ENCODE peak calls at places on chromosome 16, in seven cellular contexts. L is kidney, Z is spleen, U is IMR-90, V is fibroblast of lung, M is HCT116, A is heart right ventricle. S is an unnamed sample.

GRCh38 chr16:66408181-66409048 is 18.7 kb upstream of the BEAN1 start:
- DNase-seq in A (no peak), M (peak; percentile 60), V (peak; percentile 88), L (no peak), Z (no peak), U (peak; percentile 88), S (no peak)

GRCh38 chr16:53756329-53756996 is 52.5 kb downstream of the FTO start:
- DNase-seq in L (no peak), M (no peak), A (no peak), Z (no peak), V (peak; percentile 44), U (peak; percentile 36), S (no peak)

GRCh38 chr16:11155284-11155806 is 100.7 kb downstream of the SOCS1 start:
- DNase-seq in Z (peak; percentile 54), U (peak; percentile 96), A (no peak), M (no peak), L (no peak), V (peak; percentile 97), S (no peak)

GRCh38 chr16:22225060-22225459 is 19.0 kb downstream of the EEF2K start:
- DNase-seq in U (no peak), M (no peak), L (no peak), Z (no peak), A (no peak), V (no peak), S (no peak)

GRCh38 chr16:88769617-88770458 is 15.2 kb downstream of the PIEZO1 start:
- DNase-seq in V (no peak), L (no peak), Z (no peak), M (no peak), U (no peak), A (no peak), S (no peak)

GRCh38 chr16:9047689-9048301 is 43.6 kb upstream of the HAPSTR1 start:
- DNase-seq in Z (peak; percentile 77), A (peak; percentile 83), M (peak; percentile 98), V (peak; percentile 99), U (peak; percentile 99), L (peak; percentile 95), S (peak; percentile 94)

GRCh38 chr16:52283018-52283417 is 263.9 kb downstream of the TOX3 start:
- DNase-seq in V (peak; percentile 66), Z (no peak), M (no peak), U (peak; percentile 29), A (no peak), L (no peak), S (no peak)

GRCh38 chr16:9107025-9107970 is 15.9 kb downstream of the HAPSTR1 start:
- DNase-seq in U (peak; percentile 86), L (no peak), A (no peak), V (no peak), Z (no peak), M (no peak), S (no peak)

GRCh38 chr16:15694499-15694898 is 44.5 kb downstream of the NDE1 start:
- DNase-seq in M (no peak), V (no peak), U (no peak), L (no peak), A (no peak), Z (no peak), S (no peak)

GRCh38 chr16:85105475-85105874 is 6.8 kb downstream of the CIBAR2 start:
- DNase-seq in L (no peak), V (no peak), U (no peak), A (no peak), M (no peak), Z (no peak), S (no peak)

GRCh38 chr16:65122974-65123845 is 1.3 kb upstream of the CDH11 start:
- DNase-seq in L (peak; percentile 88), U (peak; percentile 63), M (no peak), V (peak; percentile 73), A (peak; percentile 70), Z (peak; percentile 84), S (peak; percentile 62)

GRCh38 chr16:31086629-31086906 is 2.2 kb downstream of the PRSS53 start:
- DNase-seq in V (no peak), L (no peak), Z (peak; percentile 65), M (no peak), A (no peak), U (no peak), S (peak; percentile 54)

GRCh38 chr16:66295761-66296546 is 70.5 kb upstream of the CDH5 start:
- DNase-seq in Z (peak; percentile 33), V (no peak), L (peak; percentile 35), U (no peak), A (no peak), M (no peak), S (no peak)

GRCh38 chr16:50169555-50170096 is 16.5 kb downstream of the TENT4B start:
- DNase-seq in U (no peak), L (no peak), M (no peak), Z (no peak), V (no peak), A (no peak), S (no peak)

GRCh38 chr16:81551141-81551808 is 106.7 kb downstream of the CMIP start:
- DNase-seq in Z (no peak), V (peak; percentile 84), L (no peak), M (no peak), U (peak; percentile 70), A (no peak), S (no peak)

GRCh38 chr16:87541882-87542234 is 49.0 kb upstream of the ZCCHC14 start:
- DNase-seq in V (no peak), L (no peak), Z (no peak), U (no peak), M (no peak), A (no peak), S (no peak)

GRCh38 chr16:16143038-16143763 is 80.1 kb downstream of the ABCC6 start:
- DNase-seq in L (peak; percentile 37), A (no peak), U (no peak), V (no peak), Z (no peak), M (no peak), S (no peak)

GRCh38 chr16:83118365-83118764 is 491.6 kb downstream of the CDH13 start:
- DNase-seq in U (peak; percentile 47), M (no peak), A (no peak), L (no peak), Z (no peak), V (peak; percentile 77), S (no peak)

DNA sequence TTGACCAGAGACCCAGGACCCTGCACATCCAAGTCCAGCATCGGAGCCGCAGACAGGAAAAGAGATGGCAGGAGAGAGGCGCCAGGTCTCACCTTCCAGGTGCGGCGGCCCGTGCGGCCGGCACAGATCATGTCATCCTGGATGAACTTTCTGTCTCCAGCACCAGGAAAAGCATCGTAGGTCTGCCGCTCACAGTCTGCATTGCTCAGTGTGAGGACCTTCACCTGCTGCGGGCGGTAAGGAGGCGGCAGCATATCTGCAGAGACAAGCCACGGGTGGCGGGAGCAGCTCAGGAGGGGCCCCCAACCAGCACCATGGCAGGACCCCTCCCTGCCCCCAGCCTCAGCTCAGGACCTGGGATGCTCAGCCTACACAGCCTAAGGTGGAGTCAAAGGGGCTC is 17.9 kb downstream of the TPSD1 start:
- DNase-seq in V (no peak), A (no peak), U (no peak), M (no peak), Z (no peak), L (no peak), S (no peak)
- H3K9me3 ChIP-seq in V (no peaks in the 10 kb centered on the region), A (no peaks in the 10 kb centered on the region), U (peaks cover 2% of the 10 kb centered on the region), M (no peaks in the 10 kb centered on the region), Z (no peaks in the 10 kb centered on the region), L (no peaks in the 10 kb centered on the region), S (no peaks in the 10 kb centered on the region)

GRCh38 chr16:25371342-25371741 is 113.7 kb upstream of the ZKSCAN2 start:
- DNase-seq in M (no peak), L (no peak), U (no peak), Z (no peak), A (no peak), V (no peak), S (no peak)

GRCh38 chr16:25367773-25368172 is 110.1 kb upstream of the ZKSCAN2 start:
- DNase-seq in L (no peak), M (no peak), A (no peak), Z (no peak), V (no peak), U (no peak), S (no peak)

GRCh38 chr16:25374556-25374955 is 116.9 kb upstream of the ZKSCAN2 start:
- DNase-seq in Z (no peak), U (no peak), L (no peak), A (no peak), V (no peak), M (no peak), S (no peak)

DNA sequence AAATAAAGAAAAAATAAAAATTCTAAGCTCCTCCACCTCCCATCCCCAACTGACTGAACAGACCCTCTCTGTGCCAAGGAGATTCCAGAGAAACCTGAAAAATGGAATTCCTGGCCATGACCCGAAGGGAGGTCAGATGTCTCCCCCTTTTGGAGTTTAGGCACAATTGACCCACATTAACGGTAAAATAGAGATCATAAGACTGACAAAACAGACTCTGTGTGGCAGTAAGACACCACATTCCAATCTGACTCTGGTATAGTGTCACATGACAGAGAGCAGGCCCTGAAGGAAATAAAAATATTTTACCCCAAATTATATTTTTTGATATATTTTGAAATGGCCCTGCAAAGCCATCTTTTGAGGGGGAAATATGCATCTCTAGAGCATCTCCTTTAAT is 115.1 kb upstream of the ZKSCAN2 start:
- DNase-seq in M (no peak), A (no peak), U (no peak), V (no peak), L (no peak), Z (no peak), S (no peak)
- TF ChIP-seq CTCF in M (no peak), A (no peak), U (no peak), V (no peak), L (no peak), Z (no peak), S (no peak)

DNA sequence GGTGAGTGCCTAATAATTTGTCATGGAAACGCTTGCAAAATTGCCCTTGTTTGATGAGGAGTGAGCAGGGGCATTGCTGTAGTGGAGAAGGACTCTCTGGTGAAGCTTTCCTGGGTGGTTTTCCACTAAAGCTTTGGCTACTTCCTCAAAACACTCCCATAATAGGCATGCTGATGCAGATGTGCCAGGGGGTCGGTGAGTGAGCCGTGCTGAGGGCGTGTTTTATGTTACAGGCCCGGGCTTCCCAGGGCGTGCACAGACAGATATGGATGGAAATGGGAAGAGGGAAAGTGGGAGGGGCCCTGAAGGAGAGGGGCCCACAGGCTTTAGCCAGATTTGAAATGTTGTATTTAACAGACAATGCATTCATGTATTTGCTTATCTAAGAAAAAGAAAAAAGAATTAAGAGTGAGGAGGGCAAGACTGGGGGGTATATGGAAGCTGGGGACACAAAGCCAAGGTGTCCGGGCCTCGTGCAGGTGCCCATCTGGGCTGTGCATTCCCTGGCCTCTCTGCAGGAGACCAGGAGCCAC is 56.3 kb downstream of the IL21R start:
- DNase-seq in A (no peak), M (no peak), L (peak; percentile 56), Z (peak; percentile 52), U (no peak), V (no peak), S (peak; percentile 62)
- H3K4me1 ChIP-seq in A (peaks cover 16% of the 10 kb centered on the region), M (no peaks in the 10 kb centered on the region), L (peaks cover 8% of the 10 kb centered on the region), Z (peaks cover 14% of the 10 kb centered on the region), U (peaks cover 4% of the 10 kb centered on the region), V (peaks cover 4% of the 10 kb centered on the region), S (peaks cover 4% of the 10 kb centered on the region)

DNA sequence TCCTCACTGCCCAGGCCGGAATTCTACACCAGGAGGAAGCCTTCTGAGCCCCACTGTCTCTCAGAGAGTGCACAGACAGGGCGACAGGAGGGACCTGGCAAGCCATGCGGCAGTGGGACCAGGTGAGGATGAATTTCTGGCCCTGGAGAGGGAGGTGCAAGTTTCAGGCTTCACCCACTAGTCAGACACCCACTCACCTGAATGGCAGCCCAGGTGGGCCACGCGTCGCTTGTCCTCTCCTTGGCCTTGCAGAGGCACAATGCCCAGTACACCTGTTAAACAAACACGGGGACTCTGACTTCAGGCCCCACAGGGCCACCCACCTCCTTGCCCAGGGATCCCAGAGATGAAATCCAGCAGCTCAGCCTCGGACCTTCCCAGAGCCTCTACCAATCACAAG is 4.2 kb downstream of the CORO7 start:
- DNase-seq in A (no peak), U (no peak), L (no peak), Z (no peak), V (no peak), M (no peak), S (no peak)
- H3K9me3 ChIP-seq in A (no peaks in the 10 kb centered on the region), U (no peaks in the 10 kb centered on the region), L (no peaks in the 10 kb centered on the region), Z (no peaks in the 10 kb centered on the region), V (no peaks in the 10 kb centered on the region), M (no peaks in the 10 kb centered on the region), S (no peaks in the 10 kb centered on the region)

S was measured in RWPE2.